ENCODE peak calls at places on chromosomes 11 and 22, in seven cellular contexts. J, K, W, Z, U, Y and E are unnamed samples.

GRCh38 chr22:19501897-19502447 is 22.2 kb downstream of the CLDN5 start:
- DNase-seq in J (no peak), K (no peak), W (no peak), Z (no peak), U (no peak), Y (no peak), E (no peak)

GRCh38 chr11:17021550-17021949 is 7.3 kb upstream of the PLEKHA7 start:
- DNase-seq in J (no peak), K (no peak), W (no peak), Z (no peak), U (no peak), Y (no peak), E (peak)

GRCh38 chr22:27377901-27378300 is 423.7 kb downstream of the MN1 start:
- DNase-seq in J (no peak), K (no peak), W (no peak), Z (no peak), U (no peak), Y (no peak), E (peak)

GRCh38 chr11:15927866-15928217 is 428.5 kb downstream of the SOX6 start:
- DNase-seq in J (no peak), K (no peak), W (no peak), Z (no peak), U (no peak), Y (no peak), E (no peak)

GRCh38 chr22:27462190-27462589 is 339.4 kb downstream of the MN1 start:
- DNase-seq in J (no peak), K (no peak), W (no peak), Z (no peak), U (no peak), Y (no peak), E (no peak)

GRCh38 chr22:24146190-24146616 is 35.1 kb upstream of the SUSD2 start:
- DNase-seq in J (peak), K (peak), W (peak), Z (no peak), U (peak), Y (no peak), E (peak)

GRCh38 chr11:19633276-19633675 is 79.4 kb upstream of the NAV2 start:
- DNase-seq in J (no peak), K (no peak), W (no peak), Z (peak), U (peak), Y (no peak), E (no peak)

GRCh38 chr11:75505966-75506692 is 19.6 kb downstream of the GDPD5 start:
- DNase-seq in J (no peak), K (no peak), W (no peak), Z (peak), U (peak), Y (no peak), E (no peak)

GRCh38 chr11:79237676-79238075 is 203.2 kb downstream of the TENM4 start:
- DNase-seq in J (no peak), K (peak), W (peak), Z (no peak), U (peak), Y (no peak), E (peak)

GRCh38 chr11:90134420-90135003 is at the start of gene NAALAD2:
- DNase-seq in J (no peak), K (peak), W (peak), Z (peak), U (peak), Y (no peak), E (peak)

GRCh38 chr11:63760487-63761079 is 8.0 kb downstream of the ZFTA start:
- DNase-seq in J (no peak), K (no peak), W (no peak), Z (no peak), U (no peak), Y (no peak), E (no peak)

GRCh38 chr11:2771758-2772466 is 72.1 kb upstream of the KCNQ1OT1 start:
- DNase-seq in J (no peak), K (no peak), W (no peak), Z (peak), U (no peak), Y (no peak), E (no peak)

GRCh38 chr11:119056397-119056999 is 507 bp downstream of the HYOU1 start:
- DNase-seq in J (peak), K (no peak), W (no peak), Z (no peak), U (peak), Y (no peak), E (peak)

GRCh38 chr11:130145975-130146776 is 13.4 kb upstream of the ST14 start:
- DNase-seq in J (peak), K (peak), W (no peak), Z (peak), U (no peak), Y (peak), E (no peak)

GRCh38 chr11:83523676-83524075 is 237.5 kb upstream of the CCDC90B start:
- DNase-seq in J (no peak), K (no peak), W (no peak), Z (no peak), U (no peak), Y (no peak), E (no peak)

GRCh38 chr11:69040581-69041260 is 8.0 kb upstream of the TPCN2 start:
- DNase-seq in J (no peak), K (peak), W (peak), Z (no peak), U (no peak), Y (no peak), E (peak)

GRCh38 chr11:25520459-25520858 is 811.5 kb upstream of the ANO3 start:
- DNase-seq in J (no peak), K (no peak), W (no peak), Z (no peak), U (no peak), Y (no peak), E (no peak)

GRCh38 chr11:18698341-18699268 is at the start of gene TMEM86A:
- DNase-seq in J (peak), K (peak), W (peak), Z (peak), U (peak), Y (peak), E (peak)

GRCh38 chr11:8227156-8228152 is 36.2 kb downstream of the LMO1 start:
- DNase-seq in J (peak), K (peak), W (no peak), Z (no peak), U (no peak), Y (no peak), E (no peak)

GRCh38 chr11:8870461-8871282 is 40.3 kb upstream of the AKIP1 start:
- DNase-seq in J (peak), K (peak), W (peak), Z (peak), U (peak), Y (peak), E (peak)

GRCh38 chr11:68840661-68841653 is 759 bp downstream of the CPT1A start:
- DNase-seq in J (peak), K (peak), W (peak), Z (peak), U (peak), Y (no peak), E (peak)

GRCh38 chr11:35235944-35236666 is 97.1 kb downstream of the CD44 start:
- DNase-seq in J (peak), K (no peak), W (no peak), Z (no peak), U (no peak), Y (peak), E (no peak)

GRCh38 chr11:72354356-72355115 is 79.8 kb downstream of the CLPB start:
- DNase-seq in J (peak), K (no peak), W (peak), Z (no peak), U (no peak), Y (no peak), E (no peak)

GRCh38 chr11:66414120-66414934 is 6.5 kb upstream of the NPAS4 start:
- DNase-seq in J (no peak), K (no peak), W (no peak), Z (no peak), U (no peak), Y (no peak), E (no peak)
- TF ChIP-seq CTCF in J (no peak), K (no peak), W (no peak), Z (no peak), U (no peak), Y (no peak), E (no peak)

GRCh38 chr22:20965104-20965887 is 1.8 kb upstream of the AIFM3 start:
- DNase-seq in J (no peak), K (no peak), W (no peak), Z (no peak), U (peak), Y (no peak), E (no peak)
- H3K4me3 ChIP-seq in J (no peak), K (peak), W (peak), Z (peak), U (peak), Y (no peak), E (peak)

GRCh38 chr11:96110302-96110701 is 186.4 kb upstream of the MTMR2 start:
- DNase-seq in J (no peak), K (no peak), W (no peak), Z (no peak), U (no peak), Y (no peak), E (no peak)
- TF ChIP-seq CTCF in J (no peak), K (no peak), W (no peak), Z (no peak), U (no peak), Y (no peak), E (no peak)

DNA sequence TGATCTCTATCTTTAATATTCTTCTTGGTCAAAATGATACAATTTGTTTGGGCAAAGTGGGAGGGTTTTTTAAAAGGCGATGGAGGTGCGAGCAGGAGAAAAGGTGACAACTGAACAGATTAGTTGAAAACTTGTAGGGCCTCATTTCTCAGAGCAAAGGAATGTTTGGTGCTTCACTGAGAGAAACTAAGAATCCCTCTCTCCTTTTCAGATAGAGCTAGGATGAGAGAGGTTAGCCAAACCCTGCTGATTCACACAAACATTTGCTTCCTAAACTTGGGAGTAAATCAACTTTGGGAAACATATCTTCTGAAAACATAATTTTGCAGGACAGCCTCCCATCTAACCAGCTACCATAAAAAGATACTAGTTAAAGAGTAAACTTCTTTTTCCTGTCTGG is 57.0 kb downstream of the PHF21A start:
- DNase-seq in J (no peak), K (no peak), W (no peak), Z (no peak), U (peak), Y (no peak), E (no peak)
- H3K4me3 ChIP-seq in J (no peak), K (no peak), W (no peak), Z (no peak), U (no peak), Y (no peak), E (no peak)

DNA sequence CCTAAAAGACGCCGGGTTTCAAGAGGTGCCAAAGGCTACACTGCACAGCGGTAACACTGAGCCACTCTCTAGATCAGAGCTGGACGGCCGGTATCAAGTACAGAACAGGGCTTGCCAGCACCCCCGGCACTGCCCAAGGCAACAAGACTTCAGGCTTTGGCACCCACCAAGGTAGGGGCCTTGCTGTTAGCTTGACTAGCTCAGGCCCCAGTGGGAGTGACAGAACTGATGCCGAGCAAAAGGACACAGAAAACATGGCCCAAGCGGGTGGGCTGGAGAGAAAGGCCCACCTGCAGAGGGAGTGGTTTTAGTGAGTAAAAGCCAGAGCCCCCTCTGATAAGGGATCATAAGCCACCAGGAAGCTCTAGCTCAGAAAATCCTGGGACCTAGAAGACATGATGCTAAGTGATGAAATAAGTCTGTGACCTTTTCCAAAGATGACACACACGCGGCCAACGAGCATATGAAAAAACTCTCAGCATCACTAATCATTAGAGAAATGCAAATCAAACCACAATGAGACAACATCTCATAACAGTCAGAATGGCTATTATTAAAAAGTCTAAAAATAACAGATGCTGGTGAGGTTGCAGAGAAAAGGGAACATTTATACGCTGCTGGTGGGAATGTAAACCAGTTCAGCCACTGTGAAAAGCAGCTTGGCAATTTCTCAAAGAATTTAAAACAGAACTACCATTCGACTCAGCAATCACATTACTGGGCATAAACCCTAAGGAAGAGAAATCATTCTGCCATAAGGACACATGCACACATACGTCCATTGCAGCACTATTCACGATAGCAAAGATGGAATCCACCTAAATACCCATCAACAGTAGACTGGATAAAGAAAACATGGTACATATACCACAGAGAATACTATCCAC is 12.9 kb downstream of the EHD1 start:
- DNase-seq in J (peak), K (peak), W (peak), Z (no peak), U (no peak), Y (no peak), E (peak)
- TF ChIP-seq CTCF in J (no peak), K (no peak), W (no peak), Z (no peak), U (no peak), Y (no peak), E (no peak)

DNA sequence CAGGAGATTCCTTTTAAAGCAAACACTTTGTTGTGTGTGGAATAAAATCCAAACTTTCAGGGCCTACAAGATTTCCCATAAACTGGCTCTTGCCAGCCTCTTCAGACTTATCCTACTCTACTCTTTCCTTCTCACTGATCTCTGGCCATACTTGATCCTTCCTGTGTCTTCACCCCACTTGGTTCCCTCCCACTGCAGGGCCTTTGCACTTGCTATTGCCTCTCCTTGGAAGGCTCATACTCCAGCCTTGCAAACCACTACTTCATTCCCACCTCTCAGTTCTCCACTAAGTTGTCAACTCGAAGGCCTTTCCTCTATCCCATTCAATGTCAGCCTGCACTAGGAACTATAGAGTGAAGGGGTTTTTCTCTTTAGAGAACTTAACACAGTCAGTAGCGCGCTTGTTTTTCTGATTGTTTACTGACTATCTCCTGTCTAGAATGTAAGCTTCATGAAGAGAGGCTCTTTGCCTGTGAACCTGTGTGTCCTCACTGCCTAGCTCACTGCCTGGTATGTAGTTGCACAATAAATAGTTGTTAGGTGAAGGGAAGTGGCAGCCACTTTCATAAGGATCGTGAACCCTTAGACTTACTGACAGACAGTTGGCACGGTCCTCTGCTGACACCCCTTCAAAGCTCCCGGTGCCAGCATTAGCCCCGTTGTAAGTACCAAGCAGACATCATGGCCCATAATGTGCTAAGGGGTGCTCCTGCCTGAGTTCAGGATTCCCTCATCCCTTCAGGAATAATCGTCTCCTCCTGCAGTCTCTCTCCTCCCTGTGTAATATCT is 833 bp upstream of the ME3 start:
- DNase-seq in J (no peak), K (no peak), W (no peak), Z (no peak), U (no peak), Y (no peak), E (no peak)
- H3K4me3 ChIP-seq in J (no peak), K (no peak), W (no peak), Z (peak), U (no peak), Y (no peak), E (no peak)

DNA sequence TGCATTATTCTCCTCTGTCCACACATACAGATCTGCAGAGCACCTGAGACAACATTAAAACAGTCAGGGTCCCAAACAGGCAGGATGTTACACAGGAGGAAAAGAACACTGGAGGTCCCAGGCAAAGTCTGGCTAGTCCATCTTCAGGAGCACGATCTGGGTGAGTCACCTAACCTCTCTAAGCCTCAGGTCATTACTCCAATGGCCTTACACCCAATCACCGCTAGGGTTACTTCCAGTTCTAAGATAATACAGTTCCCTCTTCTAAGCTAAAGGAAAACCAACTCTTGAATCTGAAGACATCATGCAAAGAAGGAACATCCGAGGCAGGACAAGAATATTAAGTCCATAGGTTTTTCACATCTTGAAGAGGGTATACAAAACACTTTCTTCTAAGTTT is 24.5 kb downstream of the ASCC2 start:
- DNase-seq in J (peak), K (no peak), W (no peak), Z (no peak), U (no peak), Y (peak), E (peak)
- TF ChIP-seq CTCF in J (peak), K (no peak), W (peak), Z (no peak), U (peak), Y (peak), E (peak)

DNA sequence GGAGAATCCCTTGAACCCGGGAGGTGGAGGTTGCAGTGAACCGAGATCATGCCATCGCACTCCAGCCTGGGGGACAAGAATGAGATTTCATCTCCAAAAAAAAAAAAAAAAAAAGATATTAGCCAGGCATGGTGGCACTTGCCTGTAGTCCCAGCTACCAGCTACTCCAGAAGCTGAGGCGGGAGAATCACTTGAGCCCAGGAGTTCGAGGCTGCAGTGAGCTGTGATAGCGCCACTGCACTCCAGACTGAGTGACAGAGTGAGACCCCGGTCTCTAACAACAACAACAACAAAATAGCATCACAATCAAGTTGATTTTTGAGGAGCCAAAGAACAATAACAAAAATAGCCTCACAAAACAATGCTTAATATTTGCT is 2.3 kb downstream of the PMM1 start:
- DNase-seq in J (no peak), K (no peak), W (no peak), Z (no peak), U (no peak), Y (no peak), E (no peak)
- H3K4me3 ChIP-seq in J (peak), K (no peak), W (no peak), Z (no peak), U (no peak), Y (no peak), E (no peak)